ENCODE peak calls at places on chromosome 21, in six cellular contexts. Y is RWPE2, R is lower leg skin, X is esophagus squamous epithelium, O is fibroblast of lung, M is prostate gland. W is an unnamed sample.

GRCh38 chr21:28421716-28422480 is 570.8 kb downstream of the LTN1 start:
- DNase-seq in Y (no peak), R (no peak), X (no peak), O (peak; percentile 30), M (no peak), W (peak; percentile 97)

GRCh38 chr21:31798842-31799691 is 67.1 kb upstream of the SCAF4 start:
- DNase-seq in Y (no peak), R (no peak), X (no peak), O (peak; percentile 20), M (no peak), W (peak; percentile 5)

GRCh38 chr21:41141031-41141457 is 26.9 kb upstream of the BACE2 start:
- DNase-seq in Y (no peak), R (no peak), X (no peak), O (peak; percentile 86), M (peak; percentile 69), W (peak; percentile 5)

GRCh38 chr21:38811257-38811656 is 5.5 kb downstream of the ETS2 start:
- DNase-seq in Y (no peak), R (no peak), X (no peak), O (peak; percentile 97), M (no peak), W (peak; percentile 99)

GRCh38 chr21:14210738-14211137 is at the start of gene LIPI:
- DNase-seq in Y (no peak), R (no peak), X (no peak), O (no peak), M (no peak), W (no peak)

GRCh38 chr21:17512245-17513213 is at the start of gene CXADR:
- DNase-seq in Y (peak; percentile 83), R (peak; percentile 91), X (no peak), O (peak; percentile 43), M (peak; percentile 92), W (no peak)

GRCh38 chr21:36732217-36732616 is 33.3 kb downstream of the SIM2 start:
- DNase-seq in Y (no peak), R (peak; percentile 63), X (no peak), O (no peak), M (no peak), W (no peak)

GRCh38 chr21:41425954-41426655 is at the start of gene MX1:
- DNase-seq in Y (no peak), R (peak; percentile 92), X (no peak), O (peak; percentile 36), M (peak; percentile 70), W (peak; percentile 30)

GRCh38 chr21:31374430-31374829 is 30.4 kb upstream of the TIAM1 start:
- DNase-seq in Y (no peak), R (no peak), X (no peak), O (no peak), M (no peak), W (no peak)

GRCh38 chr21:45317401-45318145 is 29.9 kb upstream of the POFUT2 start:
- DNase-seq in Y (peak; percentile 52), R (no peak), X (no peak), O (peak; percentile 89), M (no peak), W (peak; percentile 92)

GRCh38 chr21:37758997-37759396 is 157.3 kb downstream of the KCNJ6 start:
- DNase-seq in Y (no peak), R (no peak), X (no peak), O (peak; percentile 47), M (peak; percentile 28), W (peak; percentile 30)

GRCh38 chr21:43726686-43727570 is 8.0 kb downstream of the PDXK start:
- DNase-seq in Y (no peak), R (no peak), X (no peak), O (no peak), M (no peak), W (no peak)

GRCh38 chr21:44966135-44967081 is 26.6 kb downstream of the SLX9 start:
- DNase-seq in Y (no peak), R (no peak), X (no peak), O (no peak), M (peak; percentile 54), W (no peak)

GRCh38 chr21:26918318-26919065 is 48.4 kb downstream of the ADAMTS5 start:
- DNase-seq in Y (no peak), R (no peak), X (no peak), O (peak; percentile 15), M (no peak), W (peak; percentile 64)

GRCh38 chr21:38796426-38796825 is 9.3 kb upstream of the ETS2 start:
- DNase-seq in Y (no peak), R (no peak), X (no peak), O (peak; percentile 79), M (no peak), W (peak; percentile 47)

GRCh38 chr21:15297829-15298228 is 233.0 kb upstream of the NRIP1 start:
- DNase-seq in Y (no peak), R (no peak), X (no peak), O (no peak), M (no peak), W (no peak)

GRCh38 chr21:14452031-14452778 is 69.3 kb upstream of the HSPA13 start:
- DNase-seq in Y (no peak), R (no peak), X (no peak), O (no peak), M (no peak), W (no peak)

GRCh38 chr21:25054689-25055088 is 552.6 kb downstream of the MRPL39 start:
- DNase-seq in Y (no peak), R (no peak), X (no peak), O (no peak), M (no peak), W (no peak)

GRCh38 chr21:38766987-38767722 is 38.6 kb upstream of the ETS2 start:
- DNase-seq in Y (no peak), R (no peak), X (no peak), O (no peak), M (peak; percentile 26), W (no peak)

GRCh38 chr21:21612446-21612845 is 614.2 kb downstream of the NCAM2 start:
- DNase-seq in Y (no peak), R (no peak), X (no peak), O (peak; percentile 95), M (no peak), W (peak; percentile 96)

GRCh38 chr21:26212220-26212619 is 41.6 kb upstream of the APP start:
- DNase-seq in Y (no peak), R (no peak), X (no peak), O (no peak), M (no peak), W (no peak)

GRCh38 chr21:30733026-30733425 is 14.0 kb downstream of the KRTAP21-2 start:
- DNase-seq in Y (no peak), R (no peak), X (no peak), O (no peak), M (no peak), W (no peak)

GRCh38 chr21:43861716-43862115 is 3.3 kb upstream of the AGPAT3 start:
- DNase-seq in Y (no peak), R (no peak), X (no peak), O (no peak), M (no peak), W (no peak)

GRCh38 chr21:44035244-44035643 is 23.1 kb downstream of the TRAPPC10 start:
- DNase-seq in Y (no peak), R (no peak), X (no peak), O (no peak), M (no peak), W (no peak)

GRCh38 chr21:37032877-37033471 is 26.5 kb downstream of the RIPPLY3 start:
- DNase-seq in Y (no peak), R (no peak), X (no peak), O (peak; percentile 78), M (no peak), W (peak; percentile 75)

GRCh38 chr21:31252611-31253010 is 91.5 kb downstream of the TIAM1 start:
- DNase-seq in Y (no peak), R (no peak), X (no peak), O (no peak), M (no peak), W (no peak)

GRCh38 chr21:41583274-41583790 is 75.4 kb upstream of the TMPRSS2 start:
- DNase-seq in Y (no peak), R (peak; percentile 62), X (no peak), O (peak; percentile 6), M (peak; percentile 79), W (no peak)

DNA sequence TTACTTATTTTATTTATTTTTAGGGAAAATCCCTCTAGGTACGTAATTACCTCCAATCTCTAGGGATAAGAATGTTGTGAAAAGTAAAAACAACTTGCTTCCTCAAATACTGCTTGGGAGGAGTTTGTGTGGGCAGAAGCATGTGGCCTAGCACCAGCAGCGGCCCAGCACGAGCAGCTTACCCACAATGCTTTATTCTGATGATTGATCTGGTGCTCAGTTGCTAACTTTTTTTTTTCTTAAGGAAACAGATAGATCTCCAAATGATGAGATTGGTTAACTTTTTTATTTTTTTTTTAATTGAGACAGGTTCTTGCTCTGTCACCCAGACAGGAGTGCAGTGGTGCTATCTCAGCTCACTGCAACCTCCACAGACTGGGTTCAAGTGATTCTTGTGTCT is 4.2 kb downstream of the CLIC6 start:
- DNase-seq in Y (no peak), R (no peak), X (no peak), O (no peak), M (no peak), W (peak; percentile 13)
- H3K4me3 ChIP-seq in Y (no peak overlapping the region), R (no peak overlapping the region), X (no peak overlapping the region), O (no peak overlapping the region), M (no peak overlapping the region), W (no peak overlapping the region)

GRCh38 chr21:33023574-33024277 is 2.0 kb upstream of the OLIG2 start:
- DNase-seq in Y (no peak), R (peak; percentile 79), X (no peak), O (no peak), M (no peak), W (no peak)
- H3K4me3 ChIP-seq in Y (no peak overlapping the region), R (no peak overlapping the region), X (peak overlapping the region; percentile 28), O (no peak overlapping the region), M (no peak overlapping the region), W (no peak overlapping the region)

GRCh38 chr21:42657676-42658319 is 4.4 kb downstream of the PDE9A start:
- DNase-seq in Y (no peak), R (no peak), X (no peak), O (no peak), M (no peak), W (no peak)

GRCh38 chr21:42654179-42654912 is 925 bp downstream of the PDE9A start:
- DNase-seq in Y (no peak), R (no peak), X (no peak), O (no peak), M (no peak), W (no peak)

GRCh38 chr21:42656872-42657271 is 3.5 kb downstream of the PDE9A start:
- DNase-seq in Y (no peak), R (no peak), X (no peak), O (no peak), M (no peak), W (no peak)

GRCh38 chr21:42654913-42655796 is 1.7 kb downstream of the PDE9A start:
- DNase-seq in Y (no peak), R (no peak), X (no peak), O (no peak), M (peak; percentile 34), W (no peak)

GRCh38 chr21:42655797-42656770 is 2.7 kb downstream of the PDE9A start:
- DNase-seq in Y (no peak), R (no peak), X (no peak), O (no peak), M (peak; percentile 39), W (no peak)
- H3K4me3 ChIP-seq in Y (no peak overlapping the region), R (no peak overlapping the region), X (no peak overlapping the region), O (no peak overlapping the region), M (peak overlapping the region; percentile 71), W (no peak overlapping the region)

DNA sequence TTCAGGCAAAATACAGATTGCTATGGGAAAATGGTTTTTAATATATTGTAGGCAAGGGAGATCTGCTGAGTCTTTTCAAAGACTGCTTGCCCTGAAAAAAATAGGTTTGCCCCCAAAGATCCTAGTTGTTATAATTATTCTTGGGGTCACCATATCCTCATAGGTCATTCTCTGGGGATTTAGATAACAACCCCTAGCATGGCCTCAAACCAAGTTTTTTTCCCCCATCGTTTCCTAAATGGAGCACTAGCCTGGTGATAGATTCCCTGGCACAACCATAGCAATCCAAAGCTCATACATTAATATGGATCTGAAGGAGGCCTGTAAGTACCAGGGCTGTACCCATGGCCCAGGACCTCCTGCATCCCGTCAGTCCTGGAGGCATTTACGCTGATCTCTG is 315.2 kb downstream of the BACH1 start:
- DNase-seq in Y (no peak), R (no peak), X (no peak), O (no peak), M (no peak), W (no peak)
- H3K4me3 ChIP-seq in Y (no peak overlapping the region), R (no peak overlapping the region), X (no peak overlapping the region), O (no peak overlapping the region), M (no peak overlapping the region), W (no peak overlapping the region)

W was measured in fibroblast of mammary gland.